ENCODE peak calls at places on chromosomes 1 and 21, in eight cellular contexts. Q is A549; X is HEK293T; V is mesendoderm; S is neural progenitor cell; Y is non-pigmented ciliary epithelial cell; L is stimulated activated CD8-positive, alpha-beta memory T cell treated with anti-CD3 and anti-CD28 coated beads, Interleukin-7, amount 100 ng/mL, for 1 hour; K is hypothalamus. W is an unnamed sample.

GRCh38 chr1:55364216-55364615 is 149.1 kb upstream of the USP24 start:
- DNase-seq in Y (no peak), X (no peak), S (no peak), L (no peak), K (no peak), Q (no peak), V (no peak), W (no peak)

GRCh38 chr1:145690587-145691558 is 16.3 kb downstream of the PDZK1 start:
- DNase-seq in K (no peak), L (no peak), V (peak), Q (no peak), S (no peak), X (no peak), Y (peak), W (no peak)

GRCh38 chr1:204327359-204327758 is 32.4 kb downstream of the PLEKHA6 start:
- DNase-seq in V (no peak), X (no peak), K (no peak), Y (no peak), Q (no peak), L (no peak), S (no peak), W (no peak)

GRCh38 chr1:178038372-178038771 is 55.5 kb upstream of the RASAL2 start:
- DNase-seq in X (no peak), Q (no peak), V (no peak), S (no peak), K (no peak), Y (no peak), L (no peak), W (no peak)

GRCh38 chr1:185315364-185316108 is 1.5 kb downstream of the IVNS1ABP start:
- DNase-seq in X (no peak), V (no peak), Q (no peak), K (no peak), S (peak), Y (no peak), L (no peak), W (peak)

GRCh38 chr21:41846033-41846317 is 33.2 kb downstream of the PRDM15 start:
- DNase-seq in Y (no peak), Q (no peak), X (no peak), S (no peak), V (no peak), K (no peak), L (no peak), W (no peak)

GRCh38 chr1:169921080-169921479 is 27.4 kb upstream of the SCYL3 start:
- DNase-seq in Q (no peak), V (no peak), X (no peak), L (no peak), S (no peak), Y (no peak), K (no peak), W (no peak)

GRCh38 chr1:52554756-52555155 is 1.9 kb upstream of the TUT4 start:
- DNase-seq in L (no peak), K (no peak), Q (no peak), X (no peak), Y (no peak), S (peak), V (peak), W (no peak)

GRCh38 chr1:201461783-201462441 is 7.1 kb downstream of the PHLDA3 start:
- DNase-seq in S (no peak), L (no peak), K (peak), Q (peak), Y (peak), X (peak), V (no peak), W (peak)

GRCh38 chr1:176843352-176844297 is 320.9 kb downstream of the ASTN1 start:
- DNase-seq in L (no peak), S (peak), X (peak), Y (peak), K (no peak), Q (peak), V (peak), W (peak)

GRCh38 chr1:160837558-160838205 is 25.0 kb downstream of the CD244 start:
- DNase-seq in K (no peak), X (no peak), Q (no peak), Y (no peak), V (peak), S (peak), L (peak), W (no peak)

W was measured in Panc1.